ENCODE peak calls at places on chromosomes 13 and 19, in ten cellular contexts. One of them, this sample, is unnamed.

GRCh38 chr13:51959773-51960172 is 51.5 kb downstream of the ATP7B start:
- DNase-seq in fibroblast of the aortic adventitia: no peak
- DNase-seq in substantia nigra: no peak
- DNase-seq in activated naive CD8-positive, alpha-beta T cell treated with anti-CD3 and anti-CD28 coated beads for 36 hours: peak; percentile 22
- DNase-seq in endothelial cell: no peak
- DNase-seq in HFF-Myc: no peak
- DNase-seq in Daoy: no peak
- DNase-seq in nucleus accumbens: no peak
- DNase-seq in astrocyte of the cerebellum: no peak
- DNase-seq in EL: no peak
- DNase-seq in this sample: no peak

GRCh38 chr19:9923440-9923839 is 12.9 kb downstream of the OLFM2 start:
- DNase-seq in fibroblast of the aortic adventitia: no peak
- DNase-seq in substantia nigra: no peak
- DNase-seq in activated naive CD8-positive, alpha-beta T cell treated with anti-CD3 and anti-CD28 coated beads for 36 hours: no peak
- DNase-seq in endothelial cell: no peak
- DNase-seq in HFF-Myc: no peak
- DNase-seq in Daoy: no peak
- DNase-seq in nucleus accumbens: no peak
- DNase-seq in astrocyte of the cerebellum: no peak
- DNase-seq in EL: no peak
- DNase-seq in this sample: no peak

GRCh38 chr19:32881766-32882165 is 12.2 kb upstream of the SLC7A9 start:
- DNase-seq in fibroblast of the aortic adventitia: no peak
- DNase-seq in substantia nigra: no peak
- DNase-seq in activated naive CD8-positive, alpha-beta T cell treated with anti-CD3 and anti-CD28 coated beads for 36 hours: no peak
- DNase-seq in endothelial cell: no peak
- DNase-seq in HFF-Myc: no peak
- DNase-seq in Daoy: no peak
- DNase-seq in nucleus accumbens: no peak
- DNase-seq in astrocyte of the cerebellum: no peak
- DNase-seq in EL: no peak
- DNase-seq in this sample: no peak

GRCh38 chr13:110134801-110135200 is 172.2 kb downstream of the COL4A1 start:
- DNase-seq in fibroblast of the aortic adventitia: no peak
- DNase-seq in substantia nigra: no peak
- DNase-seq in activated naive CD8-positive, alpha-beta T cell treated with anti-CD3 and anti-CD28 coated beads for 36 hours: no peak
- DNase-seq in endothelial cell: no peak
- DNase-seq in HFF-Myc: no peak
- DNase-seq in Daoy: no peak
- DNase-seq in nucleus accumbens: no peak
- DNase-seq in astrocyte of the cerebellum: no peak
- DNase-seq in EL: no peak
- DNase-seq in this sample: no peak

GRCh38 chr13:97768134-97768533 is 185.3 kb upstream of the IPO5 start:
- DNase-seq in fibroblast of the aortic adventitia: no peak
- DNase-seq in substantia nigra: no peak
- DNase-seq in activated naive CD8-positive, alpha-beta T cell treated with anti-CD3 and anti-CD28 coated beads for 36 hours: no peak
- DNase-seq in endothelial cell: no peak
- DNase-seq in HFF-Myc: no peak
- DNase-seq in Daoy: no peak
- DNase-seq in nucleus accumbens: no peak
- DNase-seq in astrocyte of the cerebellum: no peak
- DNase-seq in EL: no peak
- DNase-seq in this sample: no peak

GRCh38 chr13:75505327-75505726 is 23.4 kb upstream of the TBC1D4 start:
- DNase-seq in fibroblast of the aortic adventitia: no peak
- DNase-seq in substantia nigra: no peak
- DNase-seq in activated naive CD8-positive, alpha-beta T cell treated with anti-CD3 and anti-CD28 coated beads for 36 hours: no peak
- DNase-seq in endothelial cell: no peak
- DNase-seq in HFF-Myc: no peak
- DNase-seq in Daoy: no peak
- DNase-seq in nucleus accumbens: no peak
- DNase-seq in astrocyte of the cerebellum: no peak
- DNase-seq in EL: no peak
- DNase-seq in this sample: no peak

GRCh38 chr13:73607489-73608156 is 526.6 kb downstream of the KLF12 start:
- DNase-seq in fibroblast of the aortic adventitia: no peak
- DNase-seq in substantia nigra: no peak
- DNase-seq in activated naive CD8-positive, alpha-beta T cell treated with anti-CD3 and anti-CD28 coated beads for 36 hours: no peak
- DNase-seq in endothelial cell: no peak
- DNase-seq in HFF-Myc: no peak
- DNase-seq in Daoy: no peak
- DNase-seq in nucleus accumbens: no peak
- DNase-seq in astrocyte of the cerebellum: no peak
- DNase-seq in EL: no peak
- DNase-seq in this sample: no peak

GRCh38 chr13:78777973-78778372 is 119.0 kb upstream of the OBI1 start:
- DNase-seq in fibroblast of the aortic adventitia: no peak
- DNase-seq in substantia nigra: no peak
- DNase-seq in activated naive CD8-positive, alpha-beta T cell treated with anti-CD3 and anti-CD28 coated beads for 36 hours: no peak
- DNase-seq in endothelial cell: no peak
- DNase-seq in HFF-Myc: no peak
- DNase-seq in Daoy: no peak
- DNase-seq in nucleus accumbens: no peak
- DNase-seq in astrocyte of the cerebellum: no peak
- DNase-seq in EL: no peak
- DNase-seq in this sample: no peak

GRCh38 chr19:49157445-49158224 is at the start of gene TRPM4:
- DNase-seq in fibroblast of the aortic adventitia: peak; percentile 65
- DNase-seq in substantia nigra: peak; percentile 76
- DNase-seq in activated naive CD8-positive, alpha-beta T cell treated with anti-CD3 and anti-CD28 coated beads for 36 hours: peak; percentile 60
- DNase-seq in endothelial cell: peak; percentile 91
- DNase-seq in HFF-Myc: no peak
- DNase-seq in Daoy: peak; percentile 87
- DNase-seq in nucleus accumbens: peak; percentile 50
- DNase-seq in astrocyte of the cerebellum: no peak
- DNase-seq in EL: peak; percentile 83
- DNase-seq in this sample: peak; percentile 95

GRCh38 chr19:27679905-27680304 is 1533.0 kb downstream of the UQCRFS1 start:
- DNase-seq in fibroblast of the aortic adventitia: no peak
- DNase-seq in substantia nigra: no peak
- DNase-seq in activated naive CD8-positive, alpha-beta T cell treated with anti-CD3 and anti-CD28 coated beads for 36 hours: no peak
- DNase-seq in endothelial cell: no peak
- DNase-seq in HFF-Myc: no peak
- DNase-seq in Daoy: no peak
- DNase-seq in nucleus accumbens: no peak
- DNase-seq in astrocyte of the cerebellum: no peak
- DNase-seq in EL: no peak
- DNase-seq in this sample: no peak

GRCh38 chr19:56099638-56100539 is 21.2 kb downstream of the ZNF787 start:
- DNase-seq in fibroblast of the aortic adventitia: no peak
- DNase-seq in substantia nigra: no peak
- DNase-seq in activated naive CD8-positive, alpha-beta T cell treated with anti-CD3 and anti-CD28 coated beads for 36 hours: no peak
- DNase-seq in endothelial cell: no peak
- DNase-seq in HFF-Myc: no peak
- DNase-seq in Daoy: no peak
- DNase-seq in nucleus accumbens: no peak
- DNase-seq in astrocyte of the cerebellum: no peak
- DNase-seq in EL: no peak
- DNase-seq in this sample: no peak

GRCh38 chr13:111117961-111118360 is 2.9 kb downstream of the ARHGEF7 start:
- DNase-seq in fibroblast of the aortic adventitia: no peak
- DNase-seq in substantia nigra: no peak
- DNase-seq in activated naive CD8-positive, alpha-beta T cell treated with anti-CD3 and anti-CD28 coated beads for 36 hours: no peak
- DNase-seq in endothelial cell: no peak
- DNase-seq in HFF-Myc: no peak
- DNase-seq in Daoy: no peak
- DNase-seq in nucleus accumbens: no peak
- DNase-seq in astrocyte of the cerebellum: no peak
- DNase-seq in EL: no peak
- DNase-seq in this sample: no peak

GRCh38 chr19:49019242-49019932 is 2.5 kb upstream of the LHB start:
- DNase-seq in fibroblast of the aortic adventitia: no peak
- DNase-seq in substantia nigra: peak; percentile 13
- DNase-seq in activated naive CD8-positive, alpha-beta T cell treated with anti-CD3 and anti-CD28 coated beads for 36 hours: peak; percentile 58
- DNase-seq in endothelial cell: peak; percentile 71
- DNase-seq in HFF-Myc: no peak
- DNase-seq in Daoy: peak; percentile 90
- DNase-seq in nucleus accumbens: no peak
- DNase-seq in astrocyte of the cerebellum: no peak
- DNase-seq in EL: peak; percentile 76
- DNase-seq in this sample: peak; percentile 84

GRCh38 chr13:38358703-38359102 is 9.1 kb downstream of the UFM1 start:
- DNase-seq in fibroblast of the aortic adventitia: no peak
- DNase-seq in substantia nigra: no peak
- DNase-seq in activated naive CD8-positive, alpha-beta T cell treated with anti-CD3 and anti-CD28 coated beads for 36 hours: no peak
- DNase-seq in endothelial cell: no peak
- DNase-seq in HFF-Myc: no peak
- DNase-seq in Daoy: no peak
- DNase-seq in nucleus accumbens: no peak
- DNase-seq in astrocyte of the cerebellum: no peak
- DNase-seq in EL: no peak
- DNase-seq in this sample: no peak

GRCh38 chr19:48023011-48023410 is 20.9 kb downstream of the CABP5 start:
- DNase-seq in fibroblast of the aortic adventitia: no peak
- DNase-seq in substantia nigra: no peak
- DNase-seq in activated naive CD8-positive, alpha-beta T cell treated with anti-CD3 and anti-CD28 coated beads for 36 hours: no peak
- DNase-seq in endothelial cell: no peak
- DNase-seq in HFF-Myc: no peak
- DNase-seq in Daoy: no peak
- DNase-seq in nucleus accumbens: no peak
- DNase-seq in astrocyte of the cerebellum: no peak
- DNase-seq in EL: no peak
- DNase-seq in this sample: no peak

GRCh38 chr19:40584007-40584406 is 7.3 kb downstream of the SHKBP1 start:
- DNase-seq in fibroblast of the aortic adventitia: no peak
- DNase-seq in substantia nigra: no peak
- DNase-seq in activated naive CD8-positive, alpha-beta T cell treated with anti-CD3 and anti-CD28 coated beads for 36 hours: no peak
- DNase-seq in endothelial cell: no peak
- DNase-seq in HFF-Myc: no peak
- DNase-seq in Daoy: no peak
- DNase-seq in nucleus accumbens: no peak
- DNase-seq in astrocyte of the cerebellum: no peak
- DNase-seq in EL: peak; percentile 33
- DNase-seq in this sample: no peak

GRCh38 chr19:18060472-18060871 is 26.3 kb downstream of the IL12RB1 start:
- DNase-seq in fibroblast of the aortic adventitia: no peak
- DNase-seq in substantia nigra: no peak
- DNase-seq in activated naive CD8-positive, alpha-beta T cell treated with anti-CD3 and anti-CD28 coated beads for 36 hours: no peak
- DNase-seq in endothelial cell: no peak
- DNase-seq in HFF-Myc: no peak
- DNase-seq in Daoy: no peak
- DNase-seq in nucleus accumbens: no peak
- DNase-seq in astrocyte of the cerebellum: no peak
- DNase-seq in EL: no peak
- DNase-seq in this sample: no peak

GRCh38 chr13:41064493-41064892 is 3.2 kb downstream of the WBP4 start:
- DNase-seq in fibroblast of the aortic adventitia: peak; percentile 79
- DNase-seq in substantia nigra: no peak
- DNase-seq in activated naive CD8-positive, alpha-beta T cell treated with anti-CD3 and anti-CD28 coated beads for 36 hours: no peak
- DNase-seq in endothelial cell: no peak
- DNase-seq in HFF-Myc: peak; percentile 53
- DNase-seq in Daoy: no peak
- DNase-seq in nucleus accumbens: no peak
- DNase-seq in astrocyte of the cerebellum: peak; percentile 47
- DNase-seq in EL: peak; percentile 83
- DNase-seq in this sample: no peak

GRCh38 chr13:74056829-74057564 is 77.2 kb downstream of the KLF12 start:
- DNase-seq in fibroblast of the aortic adventitia: peak; percentile 21
- DNase-seq in substantia nigra: no peak
- DNase-seq in activated naive CD8-positive, alpha-beta T cell treated with anti-CD3 and anti-CD28 coated beads for 36 hours: no peak
- DNase-seq in endothelial cell: no peak
- DNase-seq in HFF-Myc: no peak
- DNase-seq in Daoy: no peak
- DNase-seq in nucleus accumbens: no peak
- DNase-seq in astrocyte of the cerebellum: no peak
- DNase-seq in EL: no peak
- DNase-seq in this sample: no peak

GRCh38 chr13:35534343-35534742 is 57.9 kb upstream of the MAB21L1 start:
- DNase-seq in fibroblast of the aortic adventitia: no peak
- DNase-seq in substantia nigra: no peak
- DNase-seq in activated naive CD8-positive, alpha-beta T cell treated with anti-CD3 and anti-CD28 coated beads for 36 hours: no peak
- DNase-seq in endothelial cell: no peak
- DNase-seq in HFF-Myc: no peak
- DNase-seq in Daoy: no peak
- DNase-seq in nucleus accumbens: no peak
- DNase-seq in astrocyte of the cerebellum: no peak
- DNase-seq in EL: no peak
- DNase-seq in this sample: no peak

GRCh38 chr13:32225494-32225931 is 89.7 kb downstream of the ZAR1L start:
- DNase-seq in fibroblast of the aortic adventitia: peak; percentile 61
- DNase-seq in substantia nigra: no peak
- DNase-seq in activated naive CD8-positive, alpha-beta T cell treated with anti-CD3 and anti-CD28 coated beads for 36 hours: no peak
- DNase-seq in endothelial cell: no peak
- DNase-seq in HFF-Myc: peak; percentile 59
- DNase-seq in Daoy: no peak
- DNase-seq in nucleus accumbens: no peak
- DNase-seq in astrocyte of the cerebellum: peak; percentile 80
- DNase-seq in EL: peak; percentile 69
- DNase-seq in this sample: peak; percentile 85

GRCh38 chr13:79070343-79070974 is 335.6 kb downstream of the RBM26 start:
- DNase-seq in fibroblast of the aortic adventitia: no peak
- DNase-seq in substantia nigra: no peak
- DNase-seq in activated naive CD8-positive, alpha-beta T cell treated with anti-CD3 and anti-CD28 coated beads for 36 hours: no peak
- DNase-seq in endothelial cell: no peak
- DNase-seq in HFF-Myc: no peak
- DNase-seq in Daoy: no peak
- DNase-seq in nucleus accumbens: no peak
- DNase-seq in astrocyte of the cerebellum: no peak
- DNase-seq in EL: no peak
- DNase-seq in this sample: no peak

GRCh38 chr19:13742756-13743155 is 21.6 kb upstream of the MRI1 start:
- DNase-seq in fibroblast of the aortic adventitia: no peak
- DNase-seq in substantia nigra: no peak
- DNase-seq in activated naive CD8-positive, alpha-beta T cell treated with anti-CD3 and anti-CD28 coated beads for 36 hours: no peak
- DNase-seq in endothelial cell: no peak
- DNase-seq in HFF-Myc: no peak
- DNase-seq in Daoy: peak; percentile 55
- DNase-seq in nucleus accumbens: no peak
- DNase-seq in astrocyte of the cerebellum: no peak
- DNase-seq in EL: peak; percentile 52
- DNase-seq in this sample: no peak

GRCh38 chr19:19059837-19060611 is 3.8 kb upstream of the SLC25A42 start:
- DNase-seq in fibroblast of the aortic adventitia: no peak
- DNase-seq in substantia nigra: no peak
- DNase-seq in activated naive CD8-positive, alpha-beta T cell treated with anti-CD3 and anti-CD28 coated beads for 36 hours: no peak
- DNase-seq in endothelial cell: no peak
- DNase-seq in HFF-Myc: no peak
- DNase-seq in Daoy: no peak
- DNase-seq in nucleus accumbens: no peak
- DNase-seq in astrocyte of the cerebellum: no peak
- DNase-seq in EL: no peak
- DNase-seq in this sample: no peak

GRCh38 chr19:45670670-45671453 is 2.8 kb downstream of the GIPR start:
- DNase-seq in fibroblast of the aortic adventitia: peak; percentile 53
- DNase-seq in substantia nigra: peak; percentile 88
- DNase-seq in activated naive CD8-positive, alpha-beta T cell treated with anti-CD3 and anti-CD28 coated beads for 36 hours: peak; percentile 75
- DNase-seq in endothelial cell: peak; percentile 89
- DNase-seq in HFF-Myc: no peak
- DNase-seq in Daoy: peak; percentile 83
- DNase-seq in nucleus accumbens: peak; percentile 69
- DNase-seq in astrocyte of the cerebellum: no peak
- DNase-seq in EL: peak; percentile 77
- DNase-seq in this sample: peak; percentile 74

GRCh38 chr19:1132625-1133383 is 29.0 kb downstream of the GPX4 start:
- DNase-seq in fibroblast of the aortic adventitia: no peak
- DNase-seq in substantia nigra: no peak
- DNase-seq in activated naive CD8-positive, alpha-beta T cell treated with anti-CD3 and anti-CD28 coated beads for 36 hours: no peak
- DNase-seq in endothelial cell: no peak
- DNase-seq in HFF-Myc: no peak
- DNase-seq in Daoy: no peak
- DNase-seq in nucleus accumbens: no peak
- DNase-seq in astrocyte of the cerebellum: no peak
- DNase-seq in EL: no peak
- DNase-seq in this sample: no peak

This sample was measured in Caco-2.